ENCODE peak calls at places on chromosomes 6 and 20, in six cellular contexts. One of them, this sample, is unnamed.

GRCh38 chr6:51283723-51284122 is 465.1 kb downstream of the TFAP2B start:
- DNase-seq in CD8-positive, alpha-beta T cell: no peak
- DNase-seq in stomach: no peak
- DNase-seq in SK-N-SH: no peak
- DNase-seq in lower lobe of right lung: no peak
- DNase-seq in hepatocyte: no peak
- DNase-seq in this sample: no peak

GRCh38 chr6:13427838-13428527 is 59.4 kb downstream of the GFOD1 start:
- DNase-seq in hepatocyte: no peak
- DNase-seq in CD8-positive, alpha-beta T cell: peak; percentile 53
- DNase-seq in stomach: peak; percentile 31
- DNase-seq in SK-N-SH: no peak
- DNase-seq in lower lobe of right lung: peak; percentile 56
- DNase-seq in this sample: peak; percentile 84

GRCh38 chr20:47998736-47999135 is 213.5 kb upstream of the SULF2 start:
- DNase-seq in lower lobe of right lung: no peak
- DNase-seq in CD8-positive, alpha-beta T cell: no peak
- DNase-seq in stomach: no peak
- DNase-seq in hepatocyte: no peak
- DNase-seq in SK-N-SH: peak; percentile 25
- DNase-seq in this sample: no peak

GRCh38 chr6:90403489-90404381 is 107.1 kb upstream of the BACH2 start:
- DNase-seq in hepatocyte: peak; percentile 68
- DNase-seq in lower lobe of right lung: no peak
- DNase-seq in stomach: no peak
- DNase-seq in CD8-positive, alpha-beta T cell: no peak
- DNase-seq in SK-N-SH: peak; percentile 73
- DNase-seq in this sample: peak; percentile 71

GRCh38 chr20:9884061-9884460 is 45.2 kb upstream of the PAK5 start:
- DNase-seq in lower lobe of right lung: no peak
- DNase-seq in stomach: no peak
- DNase-seq in CD8-positive, alpha-beta T cell: no peak
- DNase-seq in hepatocyte: peak; percentile 9
- DNase-seq in SK-N-SH: peak; percentile 9
- DNase-seq in this sample: peak; percentile 54

GRCh38 chr20:31542201-31542842 is 28.1 kb downstream of the HM13 start:
- DNase-seq in lower lobe of right lung: peak; percentile 38
- DNase-seq in stomach: no peak
- DNase-seq in hepatocyte: no peak
- DNase-seq in CD8-positive, alpha-beta T cell: no peak
- DNase-seq in SK-N-SH: no peak
- DNase-seq in this sample: no peak

GRCh38 chr20:31560900-31561598 is 44.0 kb upstream of the ID1 start:
- DNase-seq in CD8-positive, alpha-beta T cell: no peak
- DNase-seq in SK-N-SH: no peak
- DNase-seq in hepatocyte: peak; percentile 66
- DNase-seq in stomach: peak; percentile 47
- DNase-seq in lower lobe of right lung: no peak
- DNase-seq in this sample: no peak

GRCh38 chr6:116847234-116847633 is 18.4 kb upstream of the GPRC6A start:
- DNase-seq in hepatocyte: peak; percentile 54
- DNase-seq in lower lobe of right lung: no peak
- DNase-seq in CD8-positive, alpha-beta T cell: no peak
- DNase-seq in SK-N-SH: peak; percentile 23
- DNase-seq in stomach: no peak
- DNase-seq in this sample: no peak

GRCh38 chr6:1238040-1238439 is 73.9 kb upstream of the FOXQ1 start:
- DNase-seq in CD8-positive, alpha-beta T cell: no peak
- DNase-seq in stomach: no peak
- DNase-seq in lower lobe of right lung: no peak
- DNase-seq in hepatocyte: no peak
- DNase-seq in SK-N-SH: no peak
- DNase-seq in this sample: no peak

GRCh38 chr20:57990396-57990987 is 238.0 kb downstream of the ANKRD60 start:
- DNase-seq in hepatocyte: no peak
- DNase-seq in stomach: no peak
- DNase-seq in CD8-positive, alpha-beta T cell: no peak
- DNase-seq in SK-N-SH: no peak
- DNase-seq in lower lobe of right lung: no peak
- DNase-seq in this sample: no peak

GRCh38 chr6:129641344-129641743 is 68.6 kb downstream of the ARHGAP18 start:
- DNase-seq in SK-N-SH: no peak
- DNase-seq in stomach: no peak
- DNase-seq in lower lobe of right lung: no peak
- DNase-seq in hepatocyte: no peak
- DNase-seq in CD8-positive, alpha-beta T cell: no peak
- DNase-seq in this sample: no peak

GRCh38 chr6:164795091-164795490 is 514.3 kb downstream of the C6orf118 start:
- DNase-seq in CD8-positive, alpha-beta T cell: no peak
- DNase-seq in SK-N-SH: no peak
- DNase-seq in hepatocyte: no peak
- DNase-seq in stomach: no peak
- DNase-seq in lower lobe of right lung: no peak
- DNase-seq in this sample: no peak

GRCh38 chr6:170393807-170394399 is 87.3 kb downstream of the FAM120B start:
- DNase-seq in stomach: no peak
- DNase-seq in lower lobe of right lung: no peak
- DNase-seq in SK-N-SH: no peak
- DNase-seq in CD8-positive, alpha-beta T cell: no peak
- DNase-seq in hepatocyte: no peak
- DNase-seq in this sample: no peak

GRCh38 chr20:48897298-48898044 is 24.0 kb upstream of the ARFGEF2 start:
- DNase-seq in hepatocyte: no peak
- DNase-seq in CD8-positive, alpha-beta T cell: no peak
- DNase-seq in SK-N-SH: no peak
- DNase-seq in lower lobe of right lung: no peak
- DNase-seq in stomach: no peak
- DNase-seq in this sample: peak; percentile 34

GRCh38 chr6:18720075-18720474 is 332.9 kb downstream of the RNF144B start:
- DNase-seq in lower lobe of right lung: no peak
- DNase-seq in CD8-positive, alpha-beta T cell: no peak
- DNase-seq in SK-N-SH: no peak
- DNase-seq in hepatocyte: no peak
- DNase-seq in stomach: no peak
- DNase-seq in this sample: no peak

GRCh38 chr6:40733770-40734396 is 146.7 kb upstream of the LRFN2 start:
- DNase-seq in CD8-positive, alpha-beta T cell: no peak
- DNase-seq in SK-N-SH: no peak
- DNase-seq in hepatocyte: no peak
- DNase-seq in stomach: no peak
- DNase-seq in lower lobe of right lung: no peak
- DNase-seq in this sample: no peak

GRCh38 chr20:17654649-17655285 is 27.3 kb downstream of the RRBP1 start:
- DNase-seq in stomach: no peak
- DNase-seq in CD8-positive, alpha-beta T cell: no peak
- DNase-seq in lower lobe of right lung: no peak
- DNase-seq in hepatocyte: peak; percentile 64
- DNase-seq in SK-N-SH: peak; percentile 52
- DNase-seq in this sample: peak; percentile 93

GRCh38 chr6:3732345-3733141 is 19.0 kb downstream of the PXDC1 start:
- DNase-seq in stomach: peak; percentile 79
- DNase-seq in SK-N-SH: peak; percentile 82
- DNase-seq in lower lobe of right lung: peak; percentile 82
- DNase-seq in CD8-positive, alpha-beta T cell: peak; percentile 54
- DNase-seq in hepatocyte: peak; percentile 90
- DNase-seq in this sample: peak; percentile 91

DNA sequence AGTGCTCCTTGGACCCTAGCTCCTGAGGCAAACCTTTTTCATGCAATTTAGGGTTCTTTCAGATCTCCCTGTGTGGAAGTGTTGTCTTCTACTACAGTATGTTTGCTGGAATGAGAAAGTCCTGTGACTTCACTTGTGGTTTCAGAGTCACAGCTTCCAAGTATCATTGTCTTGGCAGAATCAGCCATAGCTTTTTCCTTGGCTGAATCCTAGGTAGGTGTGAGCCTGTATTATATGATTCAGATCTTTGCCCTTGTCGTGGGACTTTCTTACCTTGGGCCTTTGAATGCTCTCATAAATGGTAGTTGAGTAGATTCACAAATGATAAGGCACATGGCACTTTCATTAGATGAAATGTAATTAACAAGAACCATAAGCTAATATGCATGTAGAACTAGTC is 16.5 kb downstream of the CARMIL1 start:
- DNase-seq in stomach: no peak
- DNase-seq in lower lobe of right lung: no peak
- DNase-seq in hepatocyte: no peak
- DNase-seq in CD8-positive, alpha-beta T cell: no peak
- DNase-seq in SK-N-SH: no peak
- DNase-seq in this sample: no peak
- H3K27ac ChIP-seq in stomach: peak overlapping the region; percentile 72
- H3K27ac ChIP-seq in lower lobe of right lung: peak overlapping the region; percentile 76
- H3K27ac ChIP-seq in hepatocyte: no peak overlapping the region
- H3K27ac ChIP-seq in CD8-positive, alpha-beta T cell: no peak overlapping the region
- H3K27ac ChIP-seq in SK-N-SH: no peak overlapping the region
- H3K27ac ChIP-seq in this sample: no peak overlapping the region

DNA sequence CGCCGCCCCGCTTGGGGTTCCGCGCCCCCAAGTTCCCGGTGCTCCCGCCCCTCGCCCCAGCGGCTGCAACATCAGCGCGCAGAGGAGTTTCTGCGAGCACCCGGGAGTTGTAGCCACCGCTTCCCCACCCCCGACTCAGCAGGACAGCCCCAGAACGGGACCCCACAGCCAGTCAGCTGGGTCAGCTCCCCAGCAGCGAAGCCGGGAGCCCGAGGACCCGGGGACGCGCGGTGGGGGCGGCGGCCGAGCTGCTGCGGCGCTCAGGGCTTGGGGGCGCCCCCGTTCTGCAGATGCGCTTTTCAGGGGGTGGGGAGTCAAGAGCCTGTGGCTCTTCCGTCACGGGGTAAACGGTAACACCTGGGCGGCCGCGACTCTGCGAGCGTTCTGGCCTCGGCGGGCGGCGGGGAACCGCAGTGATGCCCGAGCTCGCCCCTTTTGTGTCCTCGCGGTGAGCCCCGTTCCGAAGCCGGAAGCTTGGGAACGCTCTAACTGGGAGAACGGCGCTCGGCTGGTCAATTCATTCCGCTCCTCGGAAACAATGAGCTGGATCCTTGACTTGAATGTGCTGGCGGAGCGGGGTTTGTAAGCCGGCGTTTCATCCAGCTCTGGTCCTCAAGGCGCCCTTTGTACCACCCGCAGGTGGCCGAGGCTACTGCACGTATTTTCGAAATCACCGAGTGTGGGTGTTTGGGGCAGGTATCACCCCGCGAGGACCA is 775 bp downstream of the PLEKHG1 start:
- DNase-seq in stomach: peak; percentile 73
- DNase-seq in CD8-positive, alpha-beta T cell: peak; percentile 9
- DNase-seq in hepatocyte: peak; percentile 87
- DNase-seq in lower lobe of right lung: peak; percentile 78
- DNase-seq in SK-N-SH: peak; percentile 68
- DNase-seq in this sample: peak; percentile 92
- TF ChIP-seq CTCF in stomach: no peak
- TF ChIP-seq CTCF in CD8-positive, alpha-beta T cell: peak; percentile 34
- TF ChIP-seq CTCF in hepatocyte: peak; percentile 51
- TF ChIP-seq CTCF in lower lobe of right lung: peak; percentile 56
- TF ChIP-seq CTCF in SK-N-SH: peak; percentile 37
- TF ChIP-seq CTCF in this sample: peak; percentile 73

GRCh38 chr6:83429269-83429668 is 1.6 kb downstream of the ME1 start:
- DNase-seq in stomach: no peak
- DNase-seq in CD8-positive, alpha-beta T cell: no peak
- DNase-seq in hepatocyte: no peak
- DNase-seq in SK-N-SH: no peak
- DNase-seq in lower lobe of right lung: no peak
- DNase-seq in this sample: no peak
- H3K27ac ChIP-seq in stomach: no peak overlapping the region
- H3K27ac ChIP-seq in CD8-positive, alpha-beta T cell: no peak overlapping the region
- H3K27ac ChIP-seq in hepatocyte: peak overlapping the region; percentile 91
- H3K27ac ChIP-seq in SK-N-SH: no peak overlapping the region
- H3K27ac ChIP-seq in lower lobe of right lung: no peak overlapping the region
- H3K27ac ChIP-seq in this sample: peak overlapping the region; percentile 36

DNA sequence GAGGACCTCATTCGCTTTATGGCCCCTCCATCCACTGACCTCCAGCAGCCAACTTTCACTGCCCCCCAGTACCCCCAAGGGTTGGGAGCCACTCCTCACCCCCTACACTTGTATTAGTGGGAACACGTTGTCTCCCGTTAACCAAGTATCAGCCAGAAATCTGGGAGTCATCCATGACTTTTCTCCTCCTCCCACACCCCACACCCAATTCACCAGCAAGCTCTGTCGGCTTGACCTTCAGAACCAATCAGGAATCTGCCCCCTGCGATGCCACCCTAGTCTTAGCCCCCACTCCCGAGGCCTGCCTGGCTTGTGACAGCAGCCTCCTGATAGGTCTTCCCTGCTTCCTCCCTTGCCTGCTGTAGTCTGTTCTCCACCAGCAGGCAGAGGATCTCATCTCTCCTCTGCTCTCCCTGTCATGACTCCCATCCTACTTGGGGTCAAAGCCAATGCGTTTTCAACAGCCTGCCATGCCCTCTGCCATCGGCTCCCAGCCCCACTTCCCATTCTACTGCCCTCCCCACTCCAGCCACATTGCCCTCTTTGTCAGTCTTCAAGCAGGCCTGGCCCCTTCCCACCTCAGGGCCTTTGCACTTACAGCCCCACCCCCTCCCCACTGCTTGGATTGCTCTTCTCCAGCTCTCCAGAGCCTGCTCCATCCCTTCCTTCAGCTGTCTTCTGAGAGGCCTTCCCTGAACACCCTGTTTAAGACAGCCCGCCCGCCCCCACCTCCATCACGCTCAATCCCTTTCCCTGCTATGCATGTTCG is 19.4 kb downstream of the MDGA1 start:
- DNase-seq in SK-N-SH: no peak
- DNase-seq in CD8-positive, alpha-beta T cell: no peak
- DNase-seq in lower lobe of right lung: no peak
- DNase-seq in stomach: no peak
- DNase-seq in hepatocyte: no peak
- DNase-seq in this sample: no peak
- TF ChIP-seq CTCF in SK-N-SH: no peak
- TF ChIP-seq CTCF in CD8-positive, alpha-beta T cell: no peak
- TF ChIP-seq CTCF in lower lobe of right lung: no peak
- TF ChIP-seq CTCF in stomach: no peak
- TF ChIP-seq CTCF in hepatocyte: no peak
- TF ChIP-seq CTCF in this sample: no peak

DNA sequence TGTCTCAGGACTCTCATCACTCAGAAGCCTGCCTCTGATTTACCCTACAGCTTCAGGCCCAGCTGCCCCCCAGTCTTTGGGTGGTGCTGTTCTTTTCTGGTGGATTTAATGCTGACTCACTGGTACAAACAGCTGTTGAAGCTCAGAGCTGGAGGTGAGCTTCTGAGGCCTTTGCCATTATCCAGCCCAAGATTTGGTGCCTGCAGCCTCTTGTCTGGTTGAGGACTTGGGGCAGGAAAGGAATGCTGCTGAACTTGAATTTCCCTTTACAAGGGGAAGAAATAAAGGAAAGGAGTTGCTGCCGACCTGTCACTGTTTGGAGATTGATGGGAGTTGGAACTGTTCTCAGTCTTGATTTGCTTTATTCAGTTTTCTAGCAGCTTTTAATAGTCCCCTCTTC is 19.8 kb downstream of the ABCF1 start:
- DNase-seq in stomach: no peak
- DNase-seq in lower lobe of right lung: no peak
- DNase-seq in SK-N-SH: no peak
- DNase-seq in hepatocyte: peak; percentile 52
- DNase-seq in CD8-positive, alpha-beta T cell: no peak
- DNase-seq in this sample: no peak
- H3K27ac ChIP-seq in stomach: peak overlapping the region; percentile 32
- H3K27ac ChIP-seq in lower lobe of right lung: peak overlapping the region; percentile 56
- H3K27ac ChIP-seq in SK-N-SH: peak overlapping the region; percentile 7
- H3K27ac ChIP-seq in hepatocyte: peak overlapping the region; percentile 67
- H3K27ac ChIP-seq in CD8-positive, alpha-beta T cell: no peak overlapping the region
- H3K27ac ChIP-seq in this sample: no peak overlapping the region